ENCODE peak calls at places on chromosomes 4 and X, in six cellular contexts. I is left lung; G is heart left ventricle; A is CD4-positive, alpha-beta memory T cell; Y is right cardiac atrium; O is aorta. X is an unnamed sample.
A peak's percentile ranks its signal among the peaks of the same experiment; 100 is the strongest.

GRCh38 chr4:72899214-72899613 is 170.3 kb downstream of the COX18 start:
- DNase-seq in I (no peak), G (no peak), A (no peak), Y (no peak), O (no peak), X (no peak)

GRCh38 chr4:14168919-14169318 is 541.4 kb upstream of the BOD1L1 start:
- DNase-seq in I (no peak), G (peak; percentile 52), A (no peak), Y (peak; percentile 47), O (no peak), X (peak; percentile 84)

GRCh38 chr4:119286377-119287002 is 35.4 kb downstream of the FABP2 start:
- DNase-seq in I (no peak), G (peak; percentile 54), A (peak; percentile 35), Y (peak; percentile 30), O (no peak), X (no peak)

GRCh38 chr4:41644288-41644914 is 104.1 kb downstream of the PHOX2B start:
- DNase-seq in I (peak; percentile 88), G (peak; percentile 75), A (no peak), Y (peak; percentile 90), O (peak; percentile 94), X (no peak)

GRCh38 chr4:89000844-89001360 is 56.1 kb downstream of the FAM13A start:
- DNase-seq in I (no peak), G (no peak), A (no peak), Y (no peak), O (no peak), X (no peak)

GRCh38 chr4:141999446-142000143 is 363.2 kb downstream of the IL15 start:
- DNase-seq in I (no peak), G (no peak), A (no peak), Y (no peak), O (no peak), X (no peak)

GRCh38 chr4:40750461-40751258 is 905 bp downstream of the NSUN7 start:
- DNase-seq in I (no peak), G (no peak), A (no peak), Y (no peak), O (no peak), X (no peak)

GRCh38 chrX:112636951-112637541 is 42.7 kb downstream of the LHFPL1 start:
- DNase-seq in I (no peak), G (no peak), A (no peak), Y (no peak), O (no peak), X (no peak)

GRCh38 chr4:98932539-98932938 is 3.6 kb upstream of the EIF4E start:
- DNase-seq in I (no peak), G (no peak), A (no peak), Y (no peak), O (no peak), X (no peak)

GRCh38 chr4:2788532-2789103 is 4.3 kb upstream of the SH3BP2 start:
- DNase-seq in I (no peak), G (peak; percentile 81), A (no peak), Y (peak; percentile 88), O (peak; percentile 85), X (no peak)

GRCh38 chrX:102976793-102977495 is 39.9 kb downstream of the RAB40AL start:
- DNase-seq in I (no peak), G (no peak), A (no peak), Y (no peak), O (no peak), X (no peak)

GRCh38 chr4:122842984-122843531 is 16.4 kb downstream of the FGF2 start:
- DNase-seq in I (no peak), G (no peak), A (no peak), Y (peak; percentile 50), O (no peak), X (no peak)

GRCh38 chrX:42109428-42109827 is 186.1 kb upstream of the CASK start:
- DNase-seq in I (no peak), G (no peak), A (no peak), Y (no peak), O (no peak), X (no peak)

GRCh38 chr4:74098628-74098995 is 383 bp downstream of the CXCL2 start:
- DNase-seq in I (peak; percentile 76), G (no peak), A (no peak), Y (peak; percentile 47), O (peak; percentile 77), X (no peak)

DNA sequence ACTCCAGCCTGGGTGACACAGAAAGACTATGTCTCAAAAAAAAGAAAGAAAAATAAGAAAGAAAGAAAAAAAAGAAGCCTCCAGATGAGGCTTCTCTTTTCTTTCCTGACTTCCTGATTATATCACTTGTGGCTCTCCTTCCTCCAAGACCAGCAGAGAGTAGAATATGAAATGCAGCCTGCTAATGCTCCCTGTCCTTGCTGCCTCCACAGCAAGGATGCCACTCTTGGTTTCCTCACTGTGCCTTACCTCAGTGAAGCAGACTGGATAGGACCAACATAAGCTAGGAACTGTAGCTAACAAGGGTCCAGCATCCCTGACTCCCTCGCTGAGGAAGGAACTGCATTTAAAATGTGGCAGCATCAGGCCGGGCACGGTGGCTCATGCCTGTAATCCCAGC is 11.7 kb downstream of the SLC25A43 start:
- DNase-seq in I (no peak), G (no peak), A (no peak), Y (no peak), O (no peak), X (no peak)
- H3K9me3 ChIP-seq in I (no peaks in the 10 kb centered on the region), G (no peaks in the 10 kb centered on the region), A (no peaks in the 10 kb centered on the region), Y (no peaks in the 10 kb centered on the region), O (no peaks in the 10 kb centered on the region), X (no peaks in the 10 kb centered on the region)

DNA sequence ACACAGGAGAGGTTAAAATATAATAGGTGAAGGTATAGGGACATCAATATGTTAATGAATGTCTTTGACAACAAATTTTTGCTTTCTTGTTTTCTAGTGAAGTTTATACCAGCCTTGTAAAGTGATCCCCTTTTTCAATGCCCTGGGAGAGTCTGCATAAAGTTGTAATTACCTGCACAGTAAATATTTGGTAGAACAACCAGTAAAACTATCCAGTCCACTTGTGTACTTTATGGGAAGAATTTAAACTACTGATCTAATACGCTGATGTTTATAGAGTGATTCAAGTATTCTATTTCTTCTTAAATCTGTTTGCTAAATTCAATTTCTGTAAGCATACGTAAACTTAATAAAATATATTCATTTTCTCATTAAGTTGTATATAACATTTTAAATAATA is 103.3 kb downstream of the GPM6A start:
- DNase-seq in I (no peak), G (no peak), A (no peak), Y (no peak), O (no peak), X (no peak)
- H3K9me3 ChIP-seq in I (peaks cover 7% of the 10 kb centered on the region), G (no peaks in the 10 kb centered on the region), A (no peaks in the 10 kb centered on the region), Y (no peaks in the 10 kb centered on the region), O (peaks cover 1% of the 10 kb centered on the region), X (no peaks in the 10 kb centered on the region)

DNA sequence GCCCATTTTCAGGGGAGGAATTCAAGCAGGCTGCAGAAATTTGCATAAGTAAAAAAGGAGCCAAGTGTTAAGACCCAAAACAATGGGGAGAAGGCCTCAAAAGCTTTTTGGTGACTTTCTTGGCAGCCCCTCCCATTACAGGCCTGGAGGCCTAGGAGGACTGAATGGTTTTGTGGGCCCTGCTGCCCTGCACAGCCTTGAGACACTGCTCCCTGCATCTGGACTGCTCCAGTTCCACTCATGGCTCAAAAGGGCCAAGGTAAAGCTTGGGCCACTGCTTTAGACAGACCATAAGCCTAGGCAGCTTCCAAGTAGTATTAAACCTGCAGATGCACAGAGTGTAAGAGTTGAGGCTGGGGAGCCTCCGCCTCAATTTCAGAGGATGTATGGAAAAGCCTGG is 501.6 kb downstream of the MID1IP1 start:
- DNase-seq in I (no peak), G (no peak), A (no peak), Y (no peak), O (no peak), X (no peak)
- H3K9me3 ChIP-seq in I (peaks cover 9% of the 10 kb centered on the region), G (no peaks in the 10 kb centered on the region), A (no peaks in the 10 kb centered on the region), Y (no peaks in the 10 kb centered on the region), O (no peaks in the 10 kb centered on the region), X (no peaks in the 10 kb centered on the region)

DNA sequence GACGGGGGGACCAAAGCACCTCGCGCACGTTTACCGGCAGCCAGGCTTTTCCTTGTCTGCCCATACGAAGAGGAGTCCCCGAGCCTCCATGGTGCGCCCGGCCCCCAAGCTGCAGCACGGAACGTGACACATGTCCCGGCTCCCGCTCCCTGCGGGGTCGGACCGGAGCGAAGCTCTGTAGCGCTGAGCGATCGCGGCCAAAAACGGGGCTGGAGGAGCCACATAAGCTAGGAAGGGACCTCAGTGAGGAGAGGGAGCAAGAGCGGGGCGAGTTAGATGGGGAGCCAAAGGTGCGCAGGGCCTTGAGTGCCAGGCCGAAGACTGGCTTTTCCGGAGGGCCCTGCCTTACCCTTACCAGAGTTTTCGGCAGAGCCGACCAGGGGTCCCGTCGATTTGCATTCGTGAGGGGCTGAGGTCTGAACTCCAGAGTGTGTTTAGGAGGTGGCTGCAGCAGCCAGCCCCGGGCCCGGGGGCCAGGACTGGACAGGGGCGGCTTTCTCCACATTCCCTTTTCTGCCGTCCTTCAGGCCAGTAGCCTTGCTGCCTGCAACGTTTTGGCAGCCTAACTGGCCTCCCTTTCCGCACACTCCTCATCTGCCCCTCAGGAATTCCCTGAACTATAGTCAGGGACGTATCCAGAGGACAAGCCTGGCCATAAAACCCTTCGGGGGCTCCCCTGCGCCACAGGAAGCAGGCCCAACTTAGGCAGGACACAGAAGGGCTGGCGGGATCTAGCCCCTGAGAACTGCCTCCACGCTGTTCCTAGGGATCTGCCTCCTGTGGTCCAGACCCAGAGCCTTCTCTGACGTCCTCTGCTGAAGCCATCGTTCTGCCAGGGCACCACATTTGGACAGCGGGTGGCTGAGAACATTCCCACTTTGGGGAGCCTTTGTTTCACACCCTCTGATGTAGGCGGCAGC is 689 bp downstream of the SSR4 start:
- DNase-seq in I (no peak), G (no peak), A (no peak), Y (no peak), O (no peak), X (no peak)
- H3K9me3 ChIP-seq in I (no peaks in the 10 kb centered on the region), G (no peaks in the 10 kb centered on the region), A (no peaks in the 10 kb centered on the region), Y (no peaks in the 10 kb centered on the region), O (no peaks in the 10 kb centered on the region), X (no peaks in the 10 kb centered on the region)

GRCh38 chrX:439236-439635 is 52.5 kb upstream of the PPP2R3B start:
- DNase-seq in I (no peak), G (no peak), A (no peak), Y (no peak), O (peak; percentile 37), X (no peak)
- H3K9me3 ChIP-seq in I (peaks cover 1% of the 10 kb centered on the region), G (peaks cover 5% of the 10 kb centered on the region), A (no peaks in the 10 kb centered on the region), Y (no peaks in the 10 kb centered on the region), O (no peaks in the 10 kb centered on the region), X (peaks cover 6% of the 10 kb centered on the region)

GRCh38 chrX:2348225-2348624 is 152.6 kb downstream of the DHRSX start:
- DNase-seq in I (no peak), G (no peak), A (no peak), Y (no peak), O (no peak), X (no peak)
- H3K9me3 ChIP-seq in I (peaks cover 3% of the 10 kb centered on the region), G (peaks cover 4% of the 10 kb centered on the region), A (no peaks in the 10 kb centered on the region), Y (no peaks in the 10 kb centered on the region), O (no peaks in the 10 kb centered on the region), X (no peaks in the 10 kb centered on the region)

GRCh38 chrX:145394344-145394743 is 147.0 kb downstream of the SPANXN1 start:
- DNase-seq in I (no peak), G (no peak), A (no peak), Y (no peak), O (no peak), X (no peak)
- H3K9me3 ChIP-seq in I (no peaks in the 10 kb centered on the region), G (no peaks in the 10 kb centered on the region), A (no peaks in the 10 kb centered on the region), Y (no peaks in the 10 kb centered on the region), O (peaks cover 3% of the 10 kb centered on the region), X (no peaks in the 10 kb centered on the region)